ENCODE peak calls at places on chromosomes 13 and 19, in ten cellular contexts. D is NCI-H1436; A is stimulated activated CD8-positive, alpha-beta memory T cell treated with anti-CD3 and anti-CD28 coated beads, Interleukin-7, amount 100 ng/mL, for 24 hours; X is A549; G is iPS-NIHi11; V is pancreas; P is lung microvascular endothelial cell; T is nephron progenitor cell; S is C1 segment of cervical spinal cord; I is CD4-positive, alpha-beta T cell. B is an unnamed sample.
A peak's percentile ranks its signal among the peaks of the same experiment; 100 is the strongest.

GRCh38 chr13:110531671-110532083 is 29.8 kb downstream of the RAB20 start:
- DNase-seq in D (no peak), A (no peak), X (no peak), G (no peak), V (no peak), P (no peak), T (no peak), S (no peak), I (no peak), B (no peak)

GRCh38 chr13:73231456-73231855 is 172.7 kb downstream of the KLF5 start:
- DNase-seq in D (no peak), A (no peak), X (no peak), G (no peak), V (no peak), P (no peak), T (no peak), S (no peak), I (no peak), B (no peak)

GRCh38 chr13:92989301-92989700 is 237.3 kb upstream of the GPC6 start:
- DNase-seq in D (no peak), A (no peak), X (no peak), G (no peak), V (no peak), P (no peak), T (no peak), S (no peak), I (no peak), B (no peak)

GRCh38 chr13:72839831-72840426 is 58.0 kb downstream of the PIBF1 start:
- DNase-seq in D (peak; percentile 28), A (no peak), X (peak; percentile 60), G (peak; percentile 80), V (peak; percentile 27), P (peak; percentile 73), T (peak; percentile 33), S (no peak), I (peak; percentile 20), B (peak; percentile 22)

GRCh38 chr19:35545855-35546381 is 492 bp downstream of the TMEM147 start:
- DNase-seq in D (no peak), A (peak; percentile 51), X (peak; percentile 58), G (peak; percentile 70), V (no peak), P (peak; percentile 51), T (peak; percentile 59), S (no peak), I (peak; percentile 37), B (no peak)

GRCh38 chr19:13848811-13849241 is 28.1 kb upstream of the NANOS3 start:
- DNase-seq in D (no peak), A (no peak), X (peak; percentile 74), G (no peak), V (no peak), P (no peak), T (no peak), S (no peak), I (no peak), B (no peak)

GRCh38 chr19:1566392-1567115 is 1.6 kb downstream of the MEX3D start:
- DNase-seq in D (peak; percentile 75), A (no peak), X (peak; percentile 69), G (peak; percentile 96), V (peak; percentile 44), P (peak; percentile 91), T (peak; percentile 72), S (peak; percentile 80), I (no peak), B (no peak)

GRCh38 chr19:51327066-51327985 is 14.6 kb downstream of the VSIG10L start:
- DNase-seq in D (no peak), A (peak; percentile 38), X (peak; percentile 85), G (peak; percentile 97), V (no peak), P (peak; percentile 48), T (peak; percentile 67), S (no peak), I (peak; percentile 38), B (no peak)

GRCh38 chr19:8392017-8392591 is 1.9 kb downstream of the RAB11B start:
- DNase-seq in D (no peak), A (no peak), X (no peak), G (no peak), V (peak; percentile 76), P (peak; percentile 54), T (no peak), S (peak; percentile 33), I (no peak), B (no peak)

GRCh38 chr19:33472696-33473624 is 48.6 kb downstream of the PEPD start:
- DNase-seq in D (no peak), A (no peak), X (peak; percentile 66), G (no peak), V (no peak), P (no peak), T (no peak), S (no peak), I (no peak), B (no peak)

GRCh38 chr19:4636151-4636717 is 3.1 kb upstream of the TNFAIP8L1 start:
- DNase-seq in D (peak; percentile 66), A (peak; percentile 52), X (peak; percentile 34), G (peak; percentile 89), V (peak; percentile 38), P (peak; percentile 66), T (peak; percentile 93), S (peak; percentile 29), I (peak; percentile 72), B (no peak)

GRCh38 chr13:112719016-112719415 is 29.2 kb downstream of the ATP11A start:
- DNase-seq in D (no peak), A (no peak), X (no peak), G (no peak), V (no peak), P (peak; percentile 57), T (no peak), S (no peak), I (no peak), B (no peak)